ENCODE peak calls at places on chromosomes 6 and 20, in eight cellular contexts. H is HCT116, A is brain microvascular endothelial cell, K is prostate gland, U is GM20000, Q is choroid plexus epithelial cell, V is AG04450, W is tibial artery. L is an unnamed sample.

GRCh38 chr6:161922631-161923119 is 648.8 kb upstream of the AGPAT4 start:
- DNase-seq in V (peak), H (peak), U (no peak), A (peak), Q (peak), K (peak), W (no peak), L (no peak)

GRCh38 chr20:6506906-6507305 is 260.6 kb upstream of the BMP2 start:
- DNase-seq in K (no peak), W (no peak), U (no peak), V (no peak), A (no peak), H (no peak), Q (no peak), L (no peak)

GRCh38 chr6:151119823-151120524 is 119.8 kb upstream of the AKAP12 start:
- DNase-seq in Q (no peak), V (no peak), H (peak), U (no peak), A (no peak), K (no peak), W (no peak), L (no peak)

GRCh38 chr6:133856911-133857310 is 32.0 kb upstream of the TCF21 start:
- DNase-seq in U (no peak), W (no peak), H (no peak), Q (no peak), K (no peak), V (no peak), A (no peak), L (no peak)

GRCh38 chr6:99614430-99615161 is 8.0 kb downstream of the PRDM13 start:
- DNase-seq in V (no peak), H (no peak), U (peak), K (no peak), Q (no peak), W (no peak), A (no peak), L (no peak)

GRCh38 chr20:25030007-25030648 is 27.8 kb downstream of the ACSS1 start:
- DNase-seq in W (no peak), H (no peak), V (no peak), A (no peak), K (no peak), Q (no peak), U (no peak), L (no peak)

GRCh38 chr20:53872561-53873248 is 197.7 kb downstream of the BCAS1 start:
- DNase-seq in V (no peak), A (peak), U (no peak), H (no peak), K (no peak), Q (peak), W (no peak), L (no peak)

GRCh38 chr6:70841115-70841514 is 115.7 kb downstream of the B3GAT2 start:
- DNase-seq in W (no peak), A (no peak), Q (no peak), K (no peak), V (no peak), U (no peak), H (no peak), L (no peak)

GRCh38 chr6:88165877-88166492 is at the start of gene CNR1:
- DNase-seq in W (peak), K (peak), Q (peak), H (no peak), U (peak), A (peak), V (no peak), L (no peak)

GRCh38 chr20:13744403-13744802 is 40.3 kb downstream of the ESF1 start:
- DNase-seq in V (no peak), A (peak), U (no peak), K (no peak), H (no peak), Q (peak), W (no peak), L (no peak)

GRCh38 chr6:93789532-93789931 is 370.2 kb upstream of the EPHA7 start:
- DNase-seq in A (no peak), W (no peak), Q (peak), K (no peak), U (no peak), H (no peak), V (no peak), L (no peak)

DNA sequence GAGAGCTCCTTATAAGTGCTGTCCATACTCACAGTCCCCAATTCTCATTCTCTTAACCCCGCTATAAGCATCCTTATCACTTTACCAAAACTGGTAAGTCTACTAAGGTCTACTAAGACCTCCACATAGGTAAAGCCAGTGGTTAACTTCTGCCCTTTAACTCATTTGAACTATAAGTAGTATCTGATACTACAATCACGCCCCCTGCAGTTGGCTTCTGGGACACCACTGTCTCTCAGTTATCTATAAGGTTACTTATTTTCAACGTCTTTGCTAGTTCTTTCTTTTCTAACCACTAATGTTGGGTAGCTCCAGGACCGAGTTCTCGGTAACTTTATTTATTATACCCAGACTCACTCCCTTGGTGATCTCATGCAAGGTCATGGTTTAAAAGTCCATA is 142.6 kb downstream of the ARHGAP18 start:
- DNase-seq in V (no peak), U (peak), H (peak), Q (peak), A (peak), K (no peak), W (peak), L (no peak)
- TF ChIP-seq CTCF in V (peak), U (peak), H (peak), Q (peak), A (peak), K (peak), W (no peak), L (peak)

DNA sequence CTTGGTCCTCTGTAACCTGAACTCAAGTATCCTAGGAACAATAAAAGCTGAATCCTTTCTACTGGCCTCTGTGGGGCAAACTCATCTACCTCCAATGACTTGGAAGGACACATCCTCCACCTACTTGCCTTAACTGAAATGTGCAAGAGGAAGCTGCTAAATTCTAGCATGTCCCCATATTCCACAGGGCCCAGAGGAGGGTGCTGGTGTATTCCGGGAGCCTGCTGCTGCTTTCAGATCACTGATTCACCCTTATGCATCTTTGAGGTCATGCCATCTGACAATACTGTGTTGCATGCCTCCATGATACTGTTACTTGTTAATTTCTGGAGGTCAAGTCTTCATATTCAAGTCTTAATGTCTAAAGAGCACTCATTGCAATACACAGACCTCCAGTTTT is 40.3 kb downstream of the LYRM4 start:
- DNase-seq in H (no peak), K (no peak), W (no peak), U (no peak), A (no peak), V (no peak), Q (no peak), L (no peak)
- TF ChIP-seq CTCF in H (no peak), K (no peak), W (no peak), U (no peak), A (no peak), V (no peak), Q (no peak), L (no peak)

GRCh38 chr6:106976270-106976669 is 1.7 kb upstream of the CD24 start:
- DNase-seq in U (no peak), H (no peak), A (no peak), Q (no peak), K (no peak), W (no peak), V (no peak), L (no peak)

GRCh38 chr6:106973841-106974336 is 640 bp downstream of the CD24 start:
- DNase-seq in K (peak), H (no peak), A (no peak), Q (no peak), U (no peak), W (no peak), V (no peak), L (no peak)

GRCh38 chr6:106975699-106976032 is 1.1 kb upstream of the CD24 start:
- DNase-seq in H (no peak), W (no peak), Q (no peak), V (no peak), K (no peak), A (no peak), U (no peak), L (no peak)

GRCh38 chr6:106974337-106974998 is at the start of gene CD24:
- DNase-seq in U (peak), V (no peak), W (no peak), K (peak), A (no peak), Q (no peak), H (no peak), L (no peak)

DNA sequence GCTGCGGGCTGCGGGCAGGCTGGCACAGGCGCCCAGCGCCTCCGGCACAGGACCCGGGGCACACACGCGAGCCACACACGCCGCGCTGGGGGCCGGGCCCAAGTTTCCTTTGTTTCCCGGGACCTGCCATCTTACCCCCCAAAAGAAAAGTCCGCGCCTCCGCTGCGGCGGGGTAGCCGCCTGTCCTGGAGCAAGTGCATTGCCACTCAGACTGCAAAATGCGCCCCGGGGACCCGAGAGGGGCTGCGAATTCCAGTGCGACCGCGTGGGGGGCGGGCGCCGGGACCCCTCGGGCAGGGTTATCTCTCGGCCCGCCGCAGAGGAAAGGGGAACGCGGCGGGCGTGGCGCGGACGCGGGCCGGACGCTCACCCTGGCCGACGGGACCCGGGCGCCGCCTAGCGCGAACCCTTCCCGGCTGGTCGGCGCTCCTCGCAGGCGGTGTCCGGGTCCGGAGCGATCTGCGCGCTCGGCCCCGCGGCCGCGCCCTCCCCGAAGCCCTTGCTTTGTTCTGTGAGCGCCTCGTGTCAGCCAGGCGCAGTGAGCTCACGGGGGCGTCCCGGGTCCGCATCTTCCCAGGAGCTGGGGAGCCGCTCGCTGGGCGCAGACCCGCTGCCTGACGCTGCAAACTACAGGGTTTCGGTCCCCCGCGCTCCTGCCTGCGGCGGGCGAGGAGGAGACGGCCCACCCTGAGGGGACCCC is 620 bp upstream of the CD24 start:
- DNase-seq in A (no peak), H (no peak), U (peak), Q (no peak), W (no peak), V (no peak), K (peak), L (no peak)
- TF ChIP-seq CTCF in A (no peak), H (peak), U (peak), Q (no peak), W (no peak), V (no peak), K (peak), L (no peak)

GRCh38 chr6:144951730-144952437 is 666.7 kb downstream of the UTRN start:
- DNase-seq in U (no peak), W (no peak), A (no peak), K (no peak), V (no peak), H (no peak), Q (no peak), L (no peak)
- TF ChIP-seq CTCF in U (no peak), W (no peak), A (no peak), K (no peak), V (no peak), H (no peak), Q (no peak), L (no peak)

GRCh38 chr6:81859884-81860283 is 107.4 kb upstream of the TENT5A start:
- DNase-seq in K (no peak), H (no peak), V (no peak), U (no peak), A (no peak), Q (peak), W (peak), L (no peak)

GRCh38 chr6:81865712-81866111 is 113.2 kb upstream of the TENT5A start:
- DNase-seq in K (no peak), V (peak), A (peak), W (no peak), U (no peak), Q (peak), H (no peak), L (no peak)

GRCh38 chr6:81861281-81861680 is 108.8 kb upstream of the TENT5A start:
- DNase-seq in K (no peak), H (no peak), U (no peak), V (no peak), A (no peak), Q (no peak), W (no peak), L (no peak)

GRCh38 chr6:81863123-81863522 is 110.6 kb upstream of the TENT5A start:
- DNase-seq in H (no peak), A (no peak), K (no peak), W (no peak), U (no peak), Q (no peak), V (no peak), L (no peak)

GRCh38 chr6:81864124-81864523 is 111.6 kb upstream of the TENT5A start:
- DNase-seq in H (no peak), Q (no peak), U (no peak), A (no peak), W (no peak), V (no peak), K (no peak), L (no peak)
- TF ChIP-seq CTCF in H (no peak), Q (no peak), U (no peak), A (no peak), W (no peak), V (no peak), K (no peak), L (no peak)

L was measured in D721Med.